ENCODE peak calls at places on chromosome 20, in ten cellular contexts. One of them, this sample, is unnamed.
A peak's percentile ranks its signal among the peaks of the same experiment; 100 is the strongest.

GRCh38 chr20:22490287-22491187 is 93.8 kb downstream of the FOXA2 start:
- DNase-seq in upper lobe of right lung: peak; percentile 84
- DNase-seq in T-helper 2 cell: no peak
- DNase-seq in neural crest cell: no peak
- DNase-seq in NCI-H510A treated with DMSO at 0.1 percent for 48 hours: peak; percentile 94
- DNase-seq in GM10248: no peak
- DNase-seq in right atrium auricular region: no peak
- DNase-seq in transverse colon: peak; percentile 83
- DNase-seq in nephron progenitor cell: peak; percentile 34
- DNase-seq in astrocyte: no peak
- DNase-seq in this sample: no peak

GRCh38 chr20:58046311-58046710 is 182.1 kb downstream of the ANKRD60 start:
- DNase-seq in upper lobe of right lung: no peak
- DNase-seq in T-helper 2 cell: no peak
- DNase-seq in neural crest cell: no peak
- DNase-seq in NCI-H510A treated with DMSO at 0.1 percent for 48 hours: no peak
- DNase-seq in GM10248: no peak
- DNase-seq in right atrium auricular region: no peak
- DNase-seq in transverse colon: no peak
- DNase-seq in nephron progenitor cell: no peak
- DNase-seq in astrocyte: no peak
- DNase-seq in this sample: no peak

GRCh38 chr20:15854871-15855270 is 718.4 kb downstream of the KIF16B start:
- DNase-seq in upper lobe of right lung: no peak
- DNase-seq in T-helper 2 cell: no peak
- DNase-seq in neural crest cell: no peak
- DNase-seq in NCI-H510A treated with DMSO at 0.1 percent for 48 hours: no peak
- DNase-seq in GM10248: no peak
- DNase-seq in right atrium auricular region: no peak
- DNase-seq in transverse colon: no peak
- DNase-seq in nephron progenitor cell: no peak
- DNase-seq in astrocyte: no peak
- DNase-seq in this sample: no peak

GRCh38 chr20:64144144-64144912 is 19.9 kb upstream of the MYT1 start:
- DNase-seq in upper lobe of right lung: no peak
- DNase-seq in T-helper 2 cell: no peak
- DNase-seq in neural crest cell: no peak
- DNase-seq in NCI-H510A treated with DMSO at 0.1 percent for 48 hours: no peak
- DNase-seq in GM10248: no peak
- DNase-seq in right atrium auricular region: no peak
- DNase-seq in transverse colon: no peak
- DNase-seq in nephron progenitor cell: no peak
- DNase-seq in astrocyte: no peak
- DNase-seq in this sample: no peak

GRCh38 chr20:1327827-1328679 is 886 bp downstream of the SDCBP2 start:
- DNase-seq in upper lobe of right lung: no peak
- DNase-seq in T-helper 2 cell: no peak
- DNase-seq in neural crest cell: no peak
- DNase-seq in NCI-H510A treated with DMSO at 0.1 percent for 48 hours: no peak
- DNase-seq in GM10248: no peak
- DNase-seq in right atrium auricular region: peak; percentile 55
- DNase-seq in transverse colon: peak; percentile 46
- DNase-seq in nephron progenitor cell: no peak
- DNase-seq in astrocyte: no peak
- DNase-seq in this sample: no peak

GRCh38 chr20:9035129-9035528 is 33.8 kb upstream of the PLCB4 start:
- DNase-seq in upper lobe of right lung: no peak
- DNase-seq in T-helper 2 cell: no peak
- DNase-seq in neural crest cell: no peak
- DNase-seq in NCI-H510A treated with DMSO at 0.1 percent for 48 hours: no peak
- DNase-seq in GM10248: no peak
- DNase-seq in right atrium auricular region: no peak
- DNase-seq in transverse colon: no peak
- DNase-seq in nephron progenitor cell: no peak
- DNase-seq in astrocyte: peak; percentile 84
- DNase-seq in this sample: peak; percentile 79

GRCh38 chr20:18801516-18801915 is 12.1 kb upstream of the SCP2D1 start:
- DNase-seq in upper lobe of right lung: no peak
- DNase-seq in T-helper 2 cell: no peak
- DNase-seq in neural crest cell: no peak
- DNase-seq in NCI-H510A treated with DMSO at 0.1 percent for 48 hours: no peak
- DNase-seq in GM10248: no peak
- DNase-seq in right atrium auricular region: no peak
- DNase-seq in transverse colon: no peak
- DNase-seq in nephron progenitor cell: no peak
- DNase-seq in astrocyte: no peak
- DNase-seq in this sample: no peak

GRCh38 chr20:56808119-56808725 is 179.1 kb downstream of the TFAP2C start:
- DNase-seq in upper lobe of right lung: no peak
- DNase-seq in T-helper 2 cell: no peak
- DNase-seq in neural crest cell: no peak
- DNase-seq in NCI-H510A treated with DMSO at 0.1 percent for 48 hours: no peak
- DNase-seq in GM10248: no peak
- DNase-seq in right atrium auricular region: no peak
- DNase-seq in transverse colon: peak; percentile 29
- DNase-seq in nephron progenitor cell: no peak
- DNase-seq in astrocyte: no peak
- DNase-seq in this sample: no peak

GRCh38 chr20:9112541-9113515 is 43.9 kb downstream of the PLCB4 start:
- DNase-seq in upper lobe of right lung: no peak
- DNase-seq in T-helper 2 cell: no peak
- DNase-seq in neural crest cell: no peak
- DNase-seq in NCI-H510A treated with DMSO at 0.1 percent for 48 hours: no peak
- DNase-seq in GM10248: no peak
- DNase-seq in right atrium auricular region: no peak
- DNase-seq in transverse colon: no peak
- DNase-seq in nephron progenitor cell: no peak
- DNase-seq in astrocyte: peak; percentile 79
- DNase-seq in this sample: peak; percentile 78

GRCh38 chr20:19211661-19212523 is 550 bp upstream of the SLC24A3 start:
- DNase-seq in upper lobe of right lung: peak; percentile 80
- DNase-seq in T-helper 2 cell: no peak
- DNase-seq in neural crest cell: peak; percentile 18
- DNase-seq in NCI-H510A treated with DMSO at 0.1 percent for 48 hours: peak; percentile 82
- DNase-seq in GM10248: no peak
- DNase-seq in right atrium auricular region: no peak
- DNase-seq in transverse colon: peak; percentile 19
- DNase-seq in nephron progenitor cell: peak; percentile 65
- DNase-seq in astrocyte: no peak
- DNase-seq in this sample: no peak

GRCh38 chr20:57947421-57948176 is 237.8 kb upstream of the PMEPA1 start:
- DNase-seq in upper lobe of right lung: no peak
- DNase-seq in T-helper 2 cell: no peak
- DNase-seq in neural crest cell: no peak
- DNase-seq in NCI-H510A treated with DMSO at 0.1 percent for 48 hours: no peak
- DNase-seq in GM10248: no peak
- DNase-seq in right atrium auricular region: no peak
- DNase-seq in transverse colon: no peak
- DNase-seq in nephron progenitor cell: no peak
- DNase-seq in astrocyte: peak; percentile 88
- DNase-seq in this sample: no peak

GRCh38 chr20:3729811-3730550 is 2.5 kb upstream of the HSPA12B start:
- DNase-seq in upper lobe of right lung: peak; percentile 56
- DNase-seq in T-helper 2 cell: no peak
- DNase-seq in neural crest cell: no peak
- DNase-seq in NCI-H510A treated with DMSO at 0.1 percent for 48 hours: no peak
- DNase-seq in GM10248: no peak
- DNase-seq in right atrium auricular region: no peak
- DNase-seq in transverse colon: no peak
- DNase-seq in nephron progenitor cell: no peak
- DNase-seq in astrocyte: no peak
- DNase-seq in this sample: no peak

GRCh38 chr20:5871720-5872410 is 78.5 kb downstream of the TRMT6 start:
- DNase-seq in upper lobe of right lung: no peak
- DNase-seq in T-helper 2 cell: no peak
- DNase-seq in neural crest cell: no peak
- DNase-seq in NCI-H510A treated with DMSO at 0.1 percent for 48 hours: no peak
- DNase-seq in GM10248: no peak
- DNase-seq in right atrium auricular region: no peak
- DNase-seq in transverse colon: no peak
- DNase-seq in nephron progenitor cell: no peak
- DNase-seq in astrocyte: no peak
- DNase-seq in this sample: no peak

GRCh38 chr20:57612916-57613315 is 7.3 kb downstream of the ZBP1 start:
- DNase-seq in upper lobe of right lung: no peak
- DNase-seq in T-helper 2 cell: no peak
- DNase-seq in neural crest cell: no peak
- DNase-seq in NCI-H510A treated with DMSO at 0.1 percent for 48 hours: no peak
- DNase-seq in GM10248: peak; percentile 6
- DNase-seq in right atrium auricular region: no peak
- DNase-seq in transverse colon: peak; percentile 4
- DNase-seq in nephron progenitor cell: no peak
- DNase-seq in astrocyte: no peak
- DNase-seq in this sample: no peak

GRCh38 chr20:53934421-53935352 is 135.7 kb downstream of the BCAS1 start:
- DNase-seq in upper lobe of right lung: no peak
- DNase-seq in T-helper 2 cell: no peak
- DNase-seq in neural crest cell: no peak
- DNase-seq in NCI-H510A treated with DMSO at 0.1 percent for 48 hours: no peak
- DNase-seq in GM10248: peak; percentile 41
- DNase-seq in right atrium auricular region: no peak
- DNase-seq in transverse colon: no peak
- DNase-seq in nephron progenitor cell: no peak
- DNase-seq in astrocyte: peak; percentile 87
- DNase-seq in this sample: peak; percentile 59

GRCh38 chr20:48933017-48933766 is 11.7 kb downstream of the ARFGEF2 start:
- DNase-seq in upper lobe of right lung: peak; percentile 81
- DNase-seq in T-helper 2 cell: no peak
- DNase-seq in neural crest cell: no peak
- DNase-seq in NCI-H510A treated with DMSO at 0.1 percent for 48 hours: peak; percentile 91
- DNase-seq in GM10248: no peak
- DNase-seq in right atrium auricular region: no peak
- DNase-seq in transverse colon: peak; percentile 89
- DNase-seq in nephron progenitor cell: no peak
- DNase-seq in astrocyte: no peak
- DNase-seq in this sample: no peak

GRCh38 chr20:61477366-61477966 is 225.4 kb downstream of the CDH4 start:
- DNase-seq in upper lobe of right lung: no peak
- DNase-seq in T-helper 2 cell: no peak
- DNase-seq in neural crest cell: no peak
- DNase-seq in NCI-H510A treated with DMSO at 0.1 percent for 48 hours: no peak
- DNase-seq in GM10248: no peak
- DNase-seq in right atrium auricular region: no peak
- DNase-seq in transverse colon: no peak
- DNase-seq in nephron progenitor cell: no peak
- DNase-seq in astrocyte: no peak
- DNase-seq in this sample: no peak

GRCh38 chr20:51623255-51623654 is 80.7 kb upstream of the NFATC2 start:
- DNase-seq in upper lobe of right lung: no peak
- DNase-seq in T-helper 2 cell: no peak
- DNase-seq in neural crest cell: no peak
- DNase-seq in NCI-H510A treated with DMSO at 0.1 percent for 48 hours: no peak
- DNase-seq in GM10248: no peak
- DNase-seq in right atrium auricular region: no peak
- DNase-seq in transverse colon: no peak
- DNase-seq in nephron progenitor cell: no peak
- DNase-seq in astrocyte: no peak
- DNase-seq in this sample: no peak

GRCh38 chr20:55415567-55416142 is 589.7 kb downstream of the CBLN4 start:
- DNase-seq in upper lobe of right lung: no peak
- DNase-seq in T-helper 2 cell: no peak
- DNase-seq in neural crest cell: no peak
- DNase-seq in NCI-H510A treated with DMSO at 0.1 percent for 48 hours: no peak
- DNase-seq in GM10248: no peak
- DNase-seq in right atrium auricular region: no peak
- DNase-seq in transverse colon: no peak
- DNase-seq in nephron progenitor cell: no peak
- DNase-seq in astrocyte: no peak
- DNase-seq in this sample: peak; percentile 17

GRCh38 chr20:36085686-36086267 is 68.8 kb upstream of the EPB41L1 start:
- DNase-seq in upper lobe of right lung: peak; percentile 77
- DNase-seq in T-helper 2 cell: no peak
- DNase-seq in neural crest cell: no peak
- DNase-seq in NCI-H510A treated with DMSO at 0.1 percent for 48 hours: no peak
- DNase-seq in GM10248: no peak
- DNase-seq in right atrium auricular region: no peak
- DNase-seq in transverse colon: peak; percentile 70
- DNase-seq in nephron progenitor cell: no peak
- DNase-seq in astrocyte: peak; percentile 65
- DNase-seq in this sample: peak; percentile 76

This sample was measured in NCI-H226.